ENCODE peak calls at places on chromosomes 4 and X, in eight cellular contexts. G is adipocyte, H is aorta, J is NCI-H524, E is NCI-H1105 treated with DMSO at 0.1 percent for 48 hours, T is progenitor cell of endocrine pancreas, A is NCI-H2081, V is head of caudate nucleus. O is an unnamed sample.

GRCh38 chr4:110130578-110131358 is 67.6 kb downstream of the ELOVL6 start:
- DNase-seq in J (no peak), A (no peak), V (no peak), E (no peak), H (no peak), G (no peak), T (no peak), O (no peak)

GRCh38 chr4:176302283-176303275 is 17.2 kb upstream of the SPCS3 start:
- DNase-seq in H (no peak), V (no peak), J (no peak), G (peak; percentile 80), T (no peak), A (no peak), E (no peak), O (no peak)

GRCh38 chr4:6942238-6942800 is 32.7 kb downstream of the TBC1D14 start:
- DNase-seq in V (no peak), T (no peak), E (no peak), J (no peak), H (peak; percentile 51), G (peak; percentile 97), A (no peak), O (no peak)

GRCh38 chr4:94354474-94354896 is 11.8 kb upstream of the HPGDS start:
- DNase-seq in T (no peak), G (no peak), V (no peak), H (no peak), J (no peak), A (no peak), E (no peak), O (no peak)

GRCh38 chr4:26779674-26780073 is 81.0 kb upstream of the STIM2 start:
- DNase-seq in H (no peak), G (peak; percentile 23), J (no peak), A (no peak), V (no peak), E (peak; percentile 39), T (no peak), O (peak; percentile 84)

GRCh38 chrX:108731144-108731543 is 5.2 kb downstream of the IRS4 start:
- DNase-seq in E (no peak), T (no peak), J (no peak), H (no peak), G (no peak), V (no peak), A (no peak), O (no peak)

GRCh38 chr4:143357161-143357845 is 20.6 kb downstream of the GAB1 start:
- DNase-seq in J (no peak), V (no peak), A (no peak), H (no peak), T (no peak), E (no peak), G (no peak), O (no peak)

GRCh38 chrX:112874614-112875013 is 34.0 kb upstream of the AMOT start:
- DNase-seq in G (no peak), H (no peak), V (no peak), E (no peak), T (no peak), A (no peak), J (no peak), O (no peak)

GRCh38 chr4:76634239-76634638 is 199.2 kb downstream of the SHROOM3 start:
- DNase-seq in V (no peak), A (no peak), H (no peak), E (no peak), G (peak; percentile 78), J (no peak), T (no peak), O (no peak)

GRCh38 chrX:107551546-107551945 is 76.8 kb upstream of the PRPS1 start:
- DNase-seq in V (no peak), H (no peak), A (no peak), E (peak; percentile 87), J (no peak), T (no peak), G (no peak), O (peak; percentile 89)

GRCh38 chr4:55303818-55304217 is 42.2 kb upstream of the SRD5A3 start:
- DNase-seq in T (no peak), J (no peak), A (no peak), G (peak; percentile 35), E (no peak), H (no peak), V (no peak), O (no peak)

GRCh38 chrX:30939928-30940327 is 50.9 kb upstream of the TAB3 start:
- DNase-seq in T (no peak), A (no peak), H (no peak), V (no peak), E (no peak), J (no peak), G (no peak), O (no peak)

GRCh38 chr4:70914631-70915030 is 12.5 kb downstream of the MOB1B start:
- DNase-seq in J (no peak), T (no peak), G (no peak), V (no peak), H (no peak), E (no peak), A (no peak), O (no peak)

GRCh38 chr4:187235456-187236170 is 512.0 kb upstream of the FAT1 start:
- DNase-seq in G (no peak), E (no peak), T (no peak), V (peak; percentile 49), H (no peak), A (no peak), J (peak; percentile 76), O (no peak)

GRCh38 chr4:167100120-167100519 is 134.2 kb downstream of the SPOCK3 start:
- DNase-seq in T (no peak), V (no peak), H (no peak), G (peak; percentile 89), E (peak; percentile 68), A (peak; percentile 12), J (no peak), O (peak; percentile 52)

O was measured in NCI-H446 treated with DMSO at 0.1 percent for 48 hours.